ENCODE peak calls at places on chromosomes 1 and 21, in nine cellular contexts. G is stimulated activated CD4-positive, alpha-beta T cell treated with anti-CD3 and anti-CD28 coated beads, Interleukin-4, amount 100 ng/mL, for 24 hours; M is HTR-8/SVneo; U is T1000; I is M059J; N is left lung; D is non-pigmented ciliary epithelial cell; R is body of pancreas; A is type B pancreatic cell. O is an unnamed sample.

GRCh38 chr21:20016431-20017005 is 981.7 kb upstream of the NCAM2 start:
- DNase-seq in A (no peak), R (no peak), N (no peak), G (no peak), U (no peak), M (no peak), I (no peak), D (no peak), O (no peak)

GRCh38 chr1:86466109-86466844 is 2.5 kb upstream of the CLCA1 start:
- DNase-seq in M (no peak), R (no peak), A (no peak), N (no peak), I (no peak), G (no peak), D (no peak), U (no peak), O (no peak)

GRCh38 chr1:54169068-54169467 is 16.3 kb upstream of the CDCP2 start:
- DNase-seq in M (no peak), I (no peak), D (no peak), N (no peak), U (no peak), G (no peak), R (no peak), A (no peak), O (no peak)

GRCh38 chr1:198604973-198605372 is 33.9 kb upstream of the PTPRC start:
- DNase-seq in N (no peak), A (no peak), I (peak), D (no peak), U (no peak), G (no peak), M (no peak), R (no peak), O (no peak)

GRCh38 chr1:180778782-180779398 is 133.8 kb upstream of the KIAA1614 start:
- DNase-seq in U (no peak), A (no peak), R (peak), G (peak), N (no peak), I (peak), D (no peak), M (peak), O (no peak)

GRCh38 chr1:5389101-5389885 is 602.9 kb downstream of the NPHP4 start:
- DNase-seq in G (no peak), D (no peak), U (no peak), R (no peak), I (peak), M (no peak), N (no peak), A (no peak), O (no peak)

GRCh38 chr21:46069719-46070279 is 28.1 kb upstream of the COL6A2 start:
- DNase-seq in U (no peak), N (peak), M (no peak), G (no peak), R (no peak), I (no peak), A (peak), D (no peak), O (no peak)

GRCh38 chr1:152436593-152437338 is 22.7 kb upstream of the CRNN start:
- DNase-seq in G (no peak), R (no peak), N (no peak), M (no peak), D (no peak), A (no peak), I (peak), U (no peak), O (no peak)

GRCh38 chr1:15825800-15826199 is 18.4 kb upstream of the UQCRHL start:
- DNase-seq in U (no peak), A (no peak), I (no peak), N (no peak), R (no peak), D (no peak), M (no peak), G (no peak), O (no peak)

GRCh38 chr1:225816643-225817538 is 7.0 kb downstream of the EPHX1 start:
- DNase-seq in I (peak), R (peak), U (no peak), D (no peak), G (no peak), N (no peak), A (no peak), M (no peak), O (no peak)

GRCh38 chr1:107358611-107359342 is 217.9 kb downstream of the NTNG1 start:
- DNase-seq in G (no peak), M (no peak), N (no peak), R (no peak), D (no peak), U (no peak), I (no peak), A (no peak), O (no peak)

GRCh38 chr1:114986286-114986685 is 43.3 kb upstream of the TSHB start:
- DNase-seq in N (no peak), I (no peak), D (no peak), M (no peak), U (no peak), R (no peak), G (no peak), A (no peak), O (no peak)

GRCh38 chr1:230047114-230047865 is 19.7 kb upstream of the GALNT2 start:
- DNase-seq in G (no peak), A (no peak), I (peak), N (no peak), D (no peak), U (no peak), M (no peak), R (no peak), O (no peak)

GRCh38 chr21:45290948-45291612 is 3.4 kb upstream of the POFUT2 start:
- DNase-seq in N (no peak), G (peak), D (no peak), M (no peak), U (peak), I (peak), R (no peak), A (no peak), O (no peak)

GRCh38 chr1:154497026-154497806 is 4.8 kb upstream of the TDRD10 start:
- DNase-seq in G (no peak), I (no peak), N (no peak), M (no peak), U (no peak), D (no peak), A (no peak), R (peak), O (no peak)

O was measured in amniotic stem cell.